ENCODE peak calls at places on chromosomes 4 and X, in ten cellular contexts. R is A549, K is tibial nerve, O is ovary, D is suprapubic skin, Y is transverse colon, U is HepG2, C is K562, T is GM12878, W is H1. F is an unnamed sample.

GRCh38 chr4:174061026-174061425 is 222.4 kb downstream of the FBXO8 start:
- DNase-seq in R (no peak), K (no peak), O (no peak), D (no peak), Y (no peak), U (no peak), C (no peak), T (no peak), W (no peak), F (no peak)

GRCh38 chr4:187251896-187252295 is 528.2 kb upstream of the FAT1 start:
- DNase-seq in R (no peak), K (no peak), O (no peak), D (no peak), Y (no peak), U (no peak), C (no peak), T (no peak), W (no peak), F (no peak)

GRCh38 chr4:111596491-111596890 is 548.8 kb upstream of the FAM241A start:
- DNase-seq in R (no peak), K (no peak), O (no peak), D (no peak), Y (no peak), U (no peak), C (no peak), T (no peak), W (no peak), F (no peak)

GRCh38 chrX:44828008-44828605 is 15.7 kb upstream of the DUSP21 start:
- DNase-seq in R (peak; percentile 58), K (no peak), O (no peak), D (no peak), Y (no peak), U (no peak), C (no peak), T (no peak), W (no peak), F (no peak)

GRCh38 chrX:53122013-53122412 is 28.1 kb downstream of the KANTR start:
- DNase-seq in R (no peak), K (no peak), O (no peak), D (no peak), Y (no peak), U (no peak), C (no peak), T (no peak), W (no peak), F (no peak)

GRCh38 chr4:84952004-84952403 is 14.5 kb downstream of the WDFY3 start:
- DNase-seq in R (peak; percentile 21), K (no peak), O (no peak), D (no peak), Y (no peak), U (peak; percentile 62), C (no peak), T (no peak), W (no peak), F (no peak)

GRCh38 chr4:39565925-39566630 is 38.8 kb upstream of the UGDH start:
- DNase-seq in R (peak; percentile 20), K (no peak), O (no peak), D (no peak), Y (no peak), U (no peak), C (no peak), T (no peak), W (no peak), F (no peak)

GRCh38 chr4:69322055-69322454 is 41.8 kb downstream of the UGT2B28 start:
- DNase-seq in R (no peak), K (no peak), O (no peak), D (no peak), Y (no peak), U (no peak), C (no peak), T (no peak), W (no peak), F (no peak)

GRCh38 chr4:2243682-2244380 is 1.9 kb upstream of the HAUS3 start:
- DNase-seq in R (peak; percentile 15), K (peak; percentile 67), O (peak; percentile 68), D (peak; percentile 81), Y (peak; percentile 48), U (peak; percentile 18), C (no peak), T (no peak), W (no peak), F (peak; percentile 31)

GRCh38 chr4:55475394-55476243 is 71.1 kb downstream of the CLOCK start:
- DNase-seq in R (no peak), K (no peak), O (no peak), D (no peak), Y (no peak), U (no peak), C (no peak), T (peak; percentile 4), W (no peak), F (no peak)

GRCh38 chr4:100483796-100484195 is 34.0 kb downstream of the EMCN start:
- DNase-seq in R (no peak), K (no peak), O (no peak), D (no peak), Y (no peak), U (no peak), C (no peak), T (no peak), W (no peak), F (no peak)

GRCh38 chrX:15973299-15973698 is 118.7 kb upstream of the AP1S2 start:
- DNase-seq in R (peak; percentile 3), K (no peak), O (no peak), D (no peak), Y (peak; percentile 12), U (peak; percentile 16), C (peak; percentile 8), T (peak; percentile 26), W (peak; percentile 25), F (no peak)
- TF ChIP-seq EP300 in R (no peak), K (no peak), O (no peak), D (no peak), Y (no peak), U (no peak), C (no peak), T (no peak), W (no peak), F (no peak)

DNA sequence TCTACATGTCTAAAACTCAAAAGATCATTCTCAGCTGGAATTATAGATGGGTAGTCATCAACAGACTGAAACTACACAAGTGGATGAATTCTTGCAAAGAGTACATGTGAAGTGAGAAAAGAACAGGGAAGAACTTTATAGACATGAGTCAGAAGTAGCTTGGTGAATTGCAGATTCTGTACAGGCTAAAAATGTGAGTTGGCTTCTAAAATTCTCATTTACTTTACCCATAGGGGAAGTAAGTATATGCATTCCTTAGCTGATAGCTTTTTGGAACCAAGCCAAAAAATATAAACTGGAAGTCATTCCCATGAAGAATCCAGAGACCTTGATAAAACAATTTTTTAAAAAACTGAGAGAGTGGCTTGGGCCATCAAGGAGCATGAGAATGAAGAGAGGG is 584.2 kb upstream of the FTHL17 start:
- DNase-seq in R (no peak), K (no peak), O (no peak), D (no peak), Y (no peak), U (no peak), C (no peak), T (no peak), W (no peak), F (no peak)
- TF ChIP-seq EP300 in R (no peak), K (no peak), O (no peak), D (no peak), Y (no peak), U (no peak), C (no peak), T (no peak), W (no peak), F (no peak)

GRCh38 chr4:185165605-185166063 is 22.6 kb downstream of the SLC25A4 start:
- DNase-seq in R (no peak), K (no peak), O (no peak), D (no peak), Y (no peak), U (no peak), C (no peak), T (peak; percentile 74), W (no peak), F (no peak)
- TF ChIP-seq EP300 in R (no peak), K (no peak), O (no peak), D (no peak), Y (no peak), U (no peak), C (no peak), T (peak; percentile 36), W (no peak), F (no peak)

GRCh38 chrX:88886908-88887307 is 139.9 kb downstream of the CPXCR1 start:
- DNase-seq in R (no peak), K (no peak), O (no peak), D (peak; percentile 54), Y (no peak), U (peak; percentile 68), C (no peak), T (no peak), W (no peak), F (peak; percentile 30)
- TF ChIP-seq EP300 in R (no peak), K (no peak), O (no peak), D (no peak), Y (no peak), U (no peak), C (no peak), T (no peak), W (no peak), F (no peak)

GRCh38 chr4:163048447-163048846 is 118.2 kb downstream of the NAF1 start:
- DNase-seq in R (peak; percentile 31), K (no peak), O (no peak), D (no peak), Y (peak; percentile 13), U (peak; percentile 21), C (peak; percentile 25), T (no peak), W (peak; percentile 2), F (peak; percentile 26)
- TF ChIP-seq EP300 in R (no peak), K (no peak), O (no peak), D (no peak), Y (no peak), U (no peak), C (no peak), T (no peak), W (no peak), F (no peak)

DNA sequence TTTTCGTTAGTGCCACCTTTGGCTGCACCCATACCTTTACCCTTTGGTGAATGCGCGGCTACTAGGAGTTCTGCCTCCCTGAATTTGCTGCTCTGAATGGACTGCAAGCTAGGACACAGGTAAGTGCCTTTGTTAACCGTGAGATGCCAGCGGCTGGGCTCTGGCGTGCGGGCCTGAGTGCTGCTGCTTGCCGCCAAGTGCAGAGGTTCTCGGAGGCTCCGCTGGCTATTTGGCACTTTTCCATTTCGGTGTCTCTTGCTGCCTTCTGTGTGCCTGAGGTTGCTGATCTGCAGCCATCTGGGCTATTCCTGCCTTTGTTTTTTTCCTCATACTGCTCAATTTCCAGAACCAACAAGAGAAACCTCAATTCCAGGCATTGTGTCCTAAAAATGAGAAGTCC is 4.1 kb upstream of the TBC1D14 start:
- DNase-seq in R (no peak), K (no peak), O (no peak), D (no peak), Y (peak; percentile 2), U (no peak), C (no peak), T (no peak), W (no peak), F (peak; percentile 24)
- TF ChIP-seq EP300 in R (no peak), K (no peak), O (no peak), D (no peak), Y (no peak), U (no peak), C (no peak), T (no peak), W (no peak), F (no peak)

F was measured in stomach.